ENCODE peak calls at places on chromosomes 12 and 14, in ten cellular contexts. One of them, this sample, is unnamed.
A peak's percentile ranks its signal among the peaks of the same experiment; 100 is the strongest.

GRCh38 chr14:61196034-61196433 is 85.1 kb downstream of the TMEM30B start:
- DNase-seq in adrenal gland: no peak
- DNase-seq in uterus: no peak
- DNase-seq in testis: no peak
- DNase-seq in HCT116: no peak
- DNase-seq in upper lobe of left lung: no peak
- DNase-seq in HepG2: no peak
- DNase-seq in ovary: no peak
- DNase-seq in Peyer's patch: no peak
- DNase-seq in GM12891: no peak
- DNase-seq in this sample: no peak

GRCh38 chr12:123655420-123655819 is 15.5 kb upstream of the TCTN2 start:
- DNase-seq in ovary: no peak
- DNase-seq in HCT116: no peak
- DNase-seq in upper lobe of left lung: no peak
- DNase-seq in GM12891: peak; percentile 41
- DNase-seq in testis: no peak
- DNase-seq in uterus: no peak
- DNase-seq in adrenal gland: no peak
- DNase-seq in HepG2: no peak
- DNase-seq in Peyer's patch: no peak
- DNase-seq in this sample: no peak

GRCh38 chr12:50618864-50619609 is 114.3 kb downstream of the DIP2B start:
- DNase-seq in GM12891: no peak
- DNase-seq in testis: no peak
- DNase-seq in uterus: no peak
- DNase-seq in Peyer's patch: no peak
- DNase-seq in upper lobe of left lung: no peak
- DNase-seq in ovary: no peak
- DNase-seq in HepG2: no peak
- DNase-seq in adrenal gland: peak; percentile 31
- DNase-seq in HCT116: peak; percentile 66
- DNase-seq in this sample: no peak

GRCh38 chr12:65830305-65830704 is 6.0 kb downstream of the HMGA2 start:
- DNase-seq in HepG2: no peak
- DNase-seq in adrenal gland: no peak
- DNase-seq in testis: no peak
- DNase-seq in ovary: no peak
- DNase-seq in upper lobe of left lung: no peak
- DNase-seq in uterus: no peak
- DNase-seq in GM12891: no peak
- DNase-seq in Peyer's patch: no peak
- DNase-seq in HCT116: no peak
- DNase-seq in this sample: no peak

GRCh38 chr12:55720894-55721444 is 776 bp downstream of the RDH5 start:
- DNase-seq in Peyer's patch: peak; percentile 77
- DNase-seq in testis: peak; percentile 75
- DNase-seq in uterus: peak; percentile 63
- DNase-seq in adrenal gland: peak; percentile 96
- DNase-seq in upper lobe of left lung: peak; percentile 86
- DNase-seq in HepG2: peak; percentile 55
- DNase-seq in HCT116: peak; percentile 66
- DNase-seq in GM12891: no peak
- DNase-seq in ovary: peak; percentile 58
- DNase-seq in this sample: no peak

GRCh38 chr12:116048886-116049285 is 228.6 kb downstream of the MED13L start:
- DNase-seq in upper lobe of left lung: no peak
- DNase-seq in ovary: no peak
- DNase-seq in uterus: no peak
- DNase-seq in Peyer's patch: no peak
- DNase-seq in testis: no peak
- DNase-seq in HepG2: no peak
- DNase-seq in GM12891: no peak
- DNase-seq in HCT116: no peak
- DNase-seq in adrenal gland: no peak
- DNase-seq in this sample: no peak

GRCh38 chr12:81627336-81628189 is 131.6 kb downstream of the PPFIA2 start:
- DNase-seq in GM12891: no peak
- DNase-seq in ovary: no peak
- DNase-seq in testis: peak; percentile 16
- DNase-seq in uterus: no peak
- DNase-seq in adrenal gland: no peak
- DNase-seq in HepG2: peak; percentile 29
- DNase-seq in upper lobe of left lung: no peak
- DNase-seq in HCT116: peak; percentile 52
- DNase-seq in Peyer's patch: no peak
- DNase-seq in this sample: no peak

GRCh38 chr12:3461391-3461790 is 29.6 kb upstream of the PRMT8 start:
- DNase-seq in GM12891: no peak
- DNase-seq in ovary: no peak
- DNase-seq in HepG2: no peak
- DNase-seq in HCT116: no peak
- DNase-seq in adrenal gland: no peak
- DNase-seq in upper lobe of left lung: no peak
- DNase-seq in uterus: no peak
- DNase-seq in testis: no peak
- DNase-seq in Peyer's patch: no peak
- DNase-seq in this sample: no peak

GRCh38 chr12:120093592-120094355 is 22.8 kb downstream of the RAB35 start:
- DNase-seq in upper lobe of left lung: no peak
- DNase-seq in uterus: no peak
- DNase-seq in ovary: no peak
- DNase-seq in HCT116: no peak
- DNase-seq in Peyer's patch: peak; percentile 44
- DNase-seq in GM12891: no peak
- DNase-seq in testis: no peak
- DNase-seq in HepG2: no peak
- DNase-seq in adrenal gland: no peak
- DNase-seq in this sample: no peak

GRCh38 chr12:120093336-120093591 is 23.3 kb downstream of the RAB35 start:
- DNase-seq in HCT116: no peak
- DNase-seq in ovary: no peak
- DNase-seq in uterus: no peak
- DNase-seq in adrenal gland: no peak
- DNase-seq in upper lobe of left lung: no peak
- DNase-seq in HepG2: no peak
- DNase-seq in GM12891: no peak
- DNase-seq in Peyer's patch: no peak
- DNase-seq in testis: no peak
- DNase-seq in this sample: no peak

GRCh38 chr12:120094485-120094884 is 22.1 kb downstream of the RAB35 start:
- DNase-seq in upper lobe of left lung: no peak
- DNase-seq in uterus: no peak
- DNase-seq in ovary: no peak
- DNase-seq in testis: no peak
- DNase-seq in HCT116: no peak
- DNase-seq in Peyer's patch: no peak
- DNase-seq in HepG2: no peak
- DNase-seq in GM12891: no peak
- DNase-seq in adrenal gland: no peak
- DNase-seq in this sample: no peak

GRCh38 chr12:120096671-120097202 is 19.8 kb downstream of the RAB35 start:
- DNase-seq in Peyer's patch: peak; percentile 43
- DNase-seq in ovary: no peak
- DNase-seq in HCT116: no peak
- DNase-seq in upper lobe of left lung: no peak
- DNase-seq in uterus: no peak
- DNase-seq in testis: no peak
- DNase-seq in GM12891: no peak
- DNase-seq in adrenal gland: no peak
- DNase-seq in HepG2: no peak
- DNase-seq in this sample: no peak

DNA sequence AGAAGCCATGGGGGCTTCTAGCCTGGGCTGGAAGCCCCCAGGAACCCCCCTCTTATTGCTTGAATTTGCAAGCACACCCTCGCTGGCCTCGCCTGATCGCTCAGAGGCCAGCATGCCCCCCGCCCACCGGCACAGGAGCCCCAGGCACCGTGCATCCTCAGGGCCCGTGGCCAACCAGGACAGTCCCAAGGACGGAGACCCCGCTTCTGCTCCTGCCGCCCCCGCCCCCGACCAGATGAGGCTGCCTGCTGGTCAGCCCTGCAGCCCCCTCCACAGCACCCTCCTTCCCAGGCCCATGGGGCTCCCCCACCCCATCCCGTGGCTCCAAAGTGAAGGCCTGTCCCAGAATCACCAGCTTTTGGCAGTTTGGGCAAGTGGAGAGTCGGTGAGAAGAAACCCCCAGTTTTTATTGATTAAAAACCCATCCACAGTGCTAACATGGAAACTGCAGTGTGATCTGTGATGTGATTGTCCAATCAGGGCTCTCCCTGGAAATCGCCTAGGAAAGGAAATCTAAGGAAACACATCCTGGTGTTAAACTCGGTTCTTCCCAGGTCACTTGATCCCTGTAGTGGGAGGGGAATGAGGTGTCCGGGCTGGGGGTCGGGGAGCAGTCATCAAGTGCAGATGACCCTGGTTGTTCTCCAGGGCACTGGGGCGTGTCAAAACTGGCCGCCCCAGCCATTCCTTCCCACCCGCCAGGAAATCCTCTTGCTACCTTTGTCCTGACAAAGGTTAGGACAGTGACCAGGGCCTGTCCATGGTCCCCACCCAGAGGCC is 21.0 kb downstream of the RAB35 start:
- DNase-seq in ovary: no peak
- DNase-seq in GM12891: no peak
- DNase-seq in upper lobe of left lung: no peak
- DNase-seq in Peyer's patch: peak; percentile 22
- DNase-seq in testis: no peak
- DNase-seq in HCT116: no peak
- DNase-seq in uterus: no peak
- DNase-seq in adrenal gland: no peak
- DNase-seq in HepG2: no peak
- DNase-seq in this sample: no peak
- TF ChIP-seq POLR2A in ovary: no peak
- TF ChIP-seq POLR2A in GM12891: no peak
- TF ChIP-seq POLR2A in upper lobe of left lung: no peak
- TF ChIP-seq POLR2A in Peyer's patch: no peak
- TF ChIP-seq POLR2A in testis: no peak
- TF ChIP-seq POLR2A in HCT116: no peak
- TF ChIP-seq POLR2A in uterus: no peak
- TF ChIP-seq POLR2A in adrenal gland: no peak
- TF ChIP-seq POLR2A in HepG2: no peak
- TF ChIP-seq POLR2A in this sample: no peak

DNA sequence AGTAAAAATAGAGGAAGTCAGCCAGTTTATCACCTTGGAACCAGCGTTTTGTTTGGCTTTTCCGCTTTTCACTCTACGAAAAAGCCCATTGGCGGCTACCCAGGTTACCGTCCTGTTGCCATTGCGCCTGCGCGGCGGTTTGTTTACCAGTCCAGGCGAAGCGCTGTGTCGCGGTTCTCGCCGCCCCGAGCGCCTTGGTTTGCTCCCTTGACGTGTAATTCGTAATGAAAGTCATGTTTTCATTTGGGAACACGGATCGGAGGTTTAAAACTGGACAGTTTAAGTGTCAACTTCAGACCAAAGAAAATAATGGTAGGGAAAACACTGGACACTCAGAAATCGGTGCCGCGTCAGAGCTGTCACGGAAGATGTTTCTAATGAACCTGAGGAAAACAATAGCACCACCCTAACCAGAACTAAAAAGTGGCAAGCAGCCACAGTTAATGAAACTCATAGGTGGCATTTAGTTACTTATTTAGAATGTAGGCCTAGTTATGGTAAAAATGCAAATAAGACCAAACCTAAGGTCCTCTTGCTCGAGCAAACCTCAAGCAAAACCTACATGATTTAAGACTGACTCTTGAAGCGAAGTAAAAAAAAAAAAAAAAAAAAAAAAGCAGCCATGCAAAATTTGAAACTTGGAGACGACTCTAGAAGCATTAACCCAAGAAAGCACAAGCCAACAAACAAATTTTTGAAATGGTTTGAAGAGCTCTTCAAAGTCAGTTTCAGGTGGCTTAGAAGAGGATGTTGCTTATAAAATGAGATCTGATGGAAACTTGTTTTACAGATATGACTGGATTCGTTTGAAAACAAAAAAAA is 790 bp upstream of the GPR19 start:
- DNase-seq in Peyer's patch: peak; percentile 90
- DNase-seq in HCT116: peak; percentile 55
- DNase-seq in uterus: peak; percentile 89
- DNase-seq in adrenal gland: peak; percentile 92
- DNase-seq in HepG2: peak; percentile 73
- DNase-seq in testis: peak; percentile 92
- DNase-seq in GM12891: peak; percentile 45
- DNase-seq in ovary: peak; percentile 92
- DNase-seq in upper lobe of left lung: peak; percentile 94
- DNase-seq in this sample: peak; percentile 95
- TF ChIP-seq POLR2A in Peyer's patch: peak; percentile 82
- TF ChIP-seq POLR2A in HCT116: peak; percentile 7
- TF ChIP-seq POLR2A in uterus: peak; percentile 92
- TF ChIP-seq POLR2A in adrenal gland: peak; percentile 86
- TF ChIP-seq POLR2A in HepG2: peak; percentile 58
- TF ChIP-seq POLR2A in testis: no peak
- TF ChIP-seq POLR2A in GM12891: no peak
- TF ChIP-seq POLR2A in ovary: peak; percentile 57
- TF ChIP-seq POLR2A in upper lobe of left lung: no peak
- TF ChIP-seq POLR2A in this sample: peak; percentile 85

DNA sequence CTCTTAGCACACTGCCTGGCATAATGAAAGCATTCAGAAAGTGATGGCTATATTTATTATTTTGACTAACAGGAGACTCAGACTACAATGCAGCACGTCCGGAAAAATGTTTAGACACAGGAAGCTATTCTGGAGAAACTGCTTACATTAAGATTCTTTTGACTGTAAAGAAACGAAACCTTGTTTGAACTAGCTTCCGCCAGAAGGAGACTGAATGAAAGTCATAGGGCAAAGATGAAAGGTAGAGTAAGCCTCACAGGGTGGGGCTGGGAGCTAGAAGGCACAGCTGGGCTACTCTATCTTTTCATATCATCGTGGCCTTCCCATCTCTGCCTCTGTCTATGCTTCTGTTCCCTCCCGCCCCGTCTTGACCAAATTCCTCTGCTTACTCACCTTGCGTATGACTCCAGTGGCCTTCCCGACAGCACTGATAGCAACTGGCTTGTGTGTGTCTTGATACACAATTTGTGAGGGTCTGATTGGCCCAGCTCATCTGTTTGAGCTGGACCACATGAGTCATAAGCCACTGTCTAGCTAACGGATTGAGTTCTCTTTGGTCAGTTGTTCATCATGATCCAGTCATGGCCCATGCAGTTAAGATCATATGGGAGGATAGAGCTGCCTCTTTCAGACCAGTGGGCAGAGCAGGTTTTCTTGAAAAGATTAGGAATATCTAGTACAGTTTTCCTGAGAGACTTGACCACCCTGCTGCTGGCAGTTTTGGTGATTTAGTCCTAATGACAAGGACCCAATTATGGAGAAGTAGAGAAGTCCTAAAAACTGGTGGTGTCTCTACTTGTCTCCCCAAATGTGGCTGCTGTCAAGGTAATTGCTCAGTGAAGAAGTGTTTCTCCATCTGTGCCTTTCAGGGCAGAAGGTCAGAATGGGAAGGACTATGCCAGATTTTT is 151.5 kb upstream of the SLC38A2 start:
- DNase-seq in ovary: no peak
- DNase-seq in uterus: no peak
- DNase-seq in Peyer's patch: no peak
- DNase-seq in adrenal gland: peak; percentile 52
- DNase-seq in testis: no peak
- DNase-seq in GM12891: no peak
- DNase-seq in upper lobe of left lung: no peak
- DNase-seq in HepG2: peak; percentile 92
- DNase-seq in HCT116: peak; percentile 91
- DNase-seq in this sample: no peak
- TF ChIP-seq POLR2A in ovary: no peak
- TF ChIP-seq POLR2A in uterus: no peak
- TF ChIP-seq POLR2A in Peyer's patch: no peak
- TF ChIP-seq POLR2A in adrenal gland: no peak
- TF ChIP-seq POLR2A in testis: no peak
- TF ChIP-seq POLR2A in GM12891: no peak
- TF ChIP-seq POLR2A in upper lobe of left lung: no peak
- TF ChIP-seq POLR2A in HepG2: peak; percentile 38
- TF ChIP-seq POLR2A in HCT116: no peak
- TF ChIP-seq POLR2A in this sample: no peak

DNA sequence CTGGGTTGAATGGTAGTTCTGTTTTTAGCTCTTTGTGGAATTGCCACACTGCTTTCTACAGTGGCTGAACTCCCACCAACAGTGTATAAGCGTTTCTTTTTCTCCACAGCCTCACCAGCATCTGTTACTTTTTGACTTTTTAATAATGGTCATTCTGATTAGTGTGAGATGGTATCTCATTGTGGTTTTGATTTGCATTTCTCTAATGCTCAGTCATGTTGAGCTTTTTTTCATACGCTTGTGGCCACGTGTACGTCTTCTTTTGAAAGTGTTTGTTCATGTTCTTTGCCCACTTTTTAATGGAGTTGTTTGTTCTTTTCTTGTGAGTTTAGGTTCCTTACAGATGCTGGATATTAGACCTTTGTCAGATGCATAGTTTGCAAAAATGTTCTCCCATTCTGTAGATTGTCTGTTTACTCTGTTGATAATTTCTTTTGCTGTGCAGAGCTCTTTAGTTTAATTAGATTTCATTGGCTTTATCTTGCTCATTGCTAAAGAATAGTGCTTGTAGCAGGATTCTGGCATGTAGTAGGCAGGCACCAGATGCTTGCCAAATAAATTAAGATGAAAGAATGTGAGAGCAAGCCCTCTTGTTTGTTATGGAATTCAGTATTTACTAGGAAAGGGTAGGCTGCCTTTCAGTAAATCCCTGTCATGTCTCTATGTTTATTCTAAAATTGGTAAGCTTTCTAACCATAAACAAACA is 86.8 kb downstream of the PDE3A start:
- DNase-seq in Peyer's patch: no peak
- DNase-seq in HepG2: no peak
- DNase-seq in upper lobe of left lung: no peak
- DNase-seq in GM12891: no peak
- DNase-seq in ovary: no peak
- DNase-seq in testis: no peak
- DNase-seq in HCT116: no peak
- DNase-seq in adrenal gland: no peak
- DNase-seq in uterus: no peak
- DNase-seq in this sample: no peak
- TF ChIP-seq POLR2A in Peyer's patch: no peak
- TF ChIP-seq POLR2A in HepG2: no peak
- TF ChIP-seq POLR2A in upper lobe of left lung: no peak
- TF ChIP-seq POLR2A in GM12891: no peak
- TF ChIP-seq POLR2A in ovary: no peak
- TF ChIP-seq POLR2A in testis: no peak
- TF ChIP-seq POLR2A in HCT116: no peak
- TF ChIP-seq POLR2A in adrenal gland: no peak
- TF ChIP-seq POLR2A in uterus: no peak
- TF ChIP-seq POLR2A in this sample: no peak